ENCODE peak calls at places on chromosomes 16 and 17, in seven cellular contexts. One of them, this sample, is unnamed.

GRCh38 chr16:68235105-68235881 is 634 bp downstream of the ESRP2 start:
- DNase-seq in thoracic aorta: no peak
- DNase-seq in cardiac fibroblast: no peak
- DNase-seq in HepG2: peak; percentile 57
- DNase-seq in neural progenitor cell: peak; percentile 55
- DNase-seq in small intestine: peak; percentile 63
- DNase-seq in gastrocnemius medialis: no peak
- DNase-seq in this sample: peak; percentile 53

GRCh38 chr17:78133971-78134898 is 3.7 kb downstream of the TMC8 start:
- DNase-seq in thoracic aorta: no peak
- DNase-seq in cardiac fibroblast: peak; percentile 32
- DNase-seq in HepG2: peak; percentile 83
- DNase-seq in neural progenitor cell: peak; percentile 87
- DNase-seq in small intestine: peak; percentile 78
- DNase-seq in gastrocnemius medialis: no peak
- DNase-seq in this sample: peak; percentile 66

GRCh38 chr17:40315678-40316570 is 6.9 kb downstream of the RARA start:
- DNase-seq in thoracic aorta: no peak
- DNase-seq in cardiac fibroblast: no peak
- DNase-seq in HepG2: no peak
- DNase-seq in neural progenitor cell: no peak
- DNase-seq in small intestine: no peak
- DNase-seq in gastrocnemius medialis: no peak
- DNase-seq in this sample: peak; percentile 50

GRCh38 chr17:17684901-17685774 is 3.9 kb downstream of the RAI1 start:
- DNase-seq in thoracic aorta: no peak
- DNase-seq in cardiac fibroblast: peak; percentile 41
- DNase-seq in HepG2: no peak
- DNase-seq in neural progenitor cell: no peak
- DNase-seq in small intestine: no peak
- DNase-seq in gastrocnemius medialis: no peak
- DNase-seq in this sample: no peak

GRCh38 chr16:89018605-89019158 is 41.7 kb upstream of the CBFA2T3 start:
- DNase-seq in thoracic aorta: no peak
- DNase-seq in cardiac fibroblast: no peak
- DNase-seq in HepG2: no peak
- DNase-seq in neural progenitor cell: no peak
- DNase-seq in small intestine: no peak
- DNase-seq in gastrocnemius medialis: no peak
- DNase-seq in this sample: peak; percentile 3

GRCh38 chr16:77452243-77452642 is 17.4 kb upstream of the ADAMTS18 start:
- DNase-seq in thoracic aorta: no peak
- DNase-seq in cardiac fibroblast: no peak
- DNase-seq in HepG2: no peak
- DNase-seq in neural progenitor cell: no peak
- DNase-seq in small intestine: no peak
- DNase-seq in gastrocnemius medialis: no peak
- DNase-seq in this sample: no peak

GRCh38 chr16:87951550-87952538 is 610 bp downstream of the BANP start:
- DNase-seq in thoracic aorta: no peak
- DNase-seq in cardiac fibroblast: no peak
- DNase-seq in HepG2: peak; percentile 48
- DNase-seq in neural progenitor cell: no peak
- DNase-seq in small intestine: peak; percentile 56
- DNase-seq in gastrocnemius medialis: no peak
- DNase-seq in this sample: no peak

GRCh38 chr17:76005263-76006149 is 4.9 kb downstream of the CDK3 start:
- DNase-seq in thoracic aorta: peak; percentile 19
- DNase-seq in cardiac fibroblast: peak; percentile 77
- DNase-seq in HepG2: peak; percentile 82
- DNase-seq in neural progenitor cell: peak; percentile 86
- DNase-seq in small intestine: peak; percentile 82
- DNase-seq in gastrocnemius medialis: peak; percentile 51
- DNase-seq in this sample: peak; percentile 71

GRCh38 chr16:19599968-19600716 is 44.6 kb downstream of the VPS35L start:
- DNase-seq in thoracic aorta: no peak
- DNase-seq in cardiac fibroblast: no peak
- DNase-seq in HepG2: peak; percentile 23
- DNase-seq in neural progenitor cell: no peak
- DNase-seq in small intestine: no peak
- DNase-seq in gastrocnemius medialis: no peak
- DNase-seq in this sample: no peak

GRCh38 chr17:30095507-30096244 is 20.9 kb upstream of the NSRP1 start:
- DNase-seq in thoracic aorta: no peak
- DNase-seq in cardiac fibroblast: peak; percentile 89
- DNase-seq in HepG2: peak; percentile 64
- DNase-seq in neural progenitor cell: peak; percentile 64
- DNase-seq in small intestine: peak; percentile 59
- DNase-seq in gastrocnemius medialis: no peak
- DNase-seq in this sample: no peak

GRCh38 chr16:25148568-25149215 is 37.1 kb downstream of the LCMT1 start:
- DNase-seq in thoracic aorta: no peak
- DNase-seq in cardiac fibroblast: no peak
- DNase-seq in HepG2: no peak
- DNase-seq in neural progenitor cell: peak; percentile 58
- DNase-seq in small intestine: no peak
- DNase-seq in gastrocnemius medialis: no peak
- DNase-seq in this sample: no peak

GRCh38 chr17:28712037-28712704 is 483 bp upstream of the PROCA1 start:
- DNase-seq in thoracic aorta: no peak
- DNase-seq in cardiac fibroblast: no peak
- DNase-seq in HepG2: no peak
- DNase-seq in neural progenitor cell: peak; percentile 80
- DNase-seq in small intestine: no peak
- DNase-seq in gastrocnemius medialis: no peak
- DNase-seq in this sample: no peak

GRCh38 chr17:12985431-12986285 is 32.2 kb downstream of the ELAC2 start:
- DNase-seq in thoracic aorta: no peak
- DNase-seq in cardiac fibroblast: peak; percentile 46
- DNase-seq in HepG2: no peak
- DNase-seq in neural progenitor cell: no peak
- DNase-seq in small intestine: no peak
- DNase-seq in gastrocnemius medialis: no peak
- DNase-seq in this sample: no peak

GRCh38 chr16:31118223-31119155 is 1.0 kb downstream of the KAT8 start:
- DNase-seq in thoracic aorta: no peak
- DNase-seq in cardiac fibroblast: peak; percentile 91
- DNase-seq in HepG2: no peak
- DNase-seq in neural progenitor cell: no peak
- DNase-seq in small intestine: peak; percentile 59
- DNase-seq in gastrocnemius medialis: no peak
- DNase-seq in this sample: no peak

GRCh38 chr16:89924298-89924924 is 1.3 kb downstream of the TUBB3 start:
- DNase-seq in thoracic aorta: no peak
- DNase-seq in cardiac fibroblast: peak; percentile 53
- DNase-seq in HepG2: peak; percentile 55
- DNase-seq in neural progenitor cell: peak; percentile 94
- DNase-seq in small intestine: no peak
- DNase-seq in gastrocnemius medialis: no peak
- DNase-seq in this sample: no peak

GRCh38 chr16:17416461-17417221 is 54.1 kb downstream of the XYLT1 start:
- DNase-seq in thoracic aorta: no peak
- DNase-seq in cardiac fibroblast: peak; percentile 26
- DNase-seq in HepG2: no peak
- DNase-seq in neural progenitor cell: no peak
- DNase-seq in small intestine: peak; percentile 39
- DNase-seq in gastrocnemius medialis: no peak
- DNase-seq in this sample: no peak

GRCh38 chr17:15947331-15947730 is 2.4 kb downstream of the ADORA2B start:
- DNase-seq in thoracic aorta: no peak
- DNase-seq in cardiac fibroblast: peak; percentile 66
- DNase-seq in HepG2: no peak
- DNase-seq in neural progenitor cell: no peak
- DNase-seq in small intestine: no peak
- DNase-seq in gastrocnemius medialis: no peak
- DNase-seq in this sample: no peak

GRCh38 chr16:84288902-84289301 is 5.8 kb upstream of the WFDC1 start:
- DNase-seq in thoracic aorta: no peak
- DNase-seq in cardiac fibroblast: no peak
- DNase-seq in HepG2: no peak
- DNase-seq in neural progenitor cell: no peak
- DNase-seq in small intestine: no peak
- DNase-seq in gastrocnemius medialis: no peak
- DNase-seq in this sample: no peak

GRCh38 chr16:89695086-89695874 is 6.2 kb downstream of the SPATA2L start:
- DNase-seq in thoracic aorta: no peak
- DNase-seq in cardiac fibroblast: no peak
- DNase-seq in HepG2: peak; percentile 64
- DNase-seq in neural progenitor cell: no peak
- DNase-seq in small intestine: peak; percentile 78
- DNase-seq in gastrocnemius medialis: no peak
- DNase-seq in this sample: peak; percentile 52

GRCh38 chr16:87507351-87508069 is 14.7 kb upstream of the ZCCHC14 start:
- DNase-seq in thoracic aorta: no peak
- DNase-seq in cardiac fibroblast: no peak
- DNase-seq in HepG2: no peak
- DNase-seq in neural progenitor cell: no peak
- DNase-seq in small intestine: no peak
- DNase-seq in gastrocnemius medialis: no peak
- DNase-seq in this sample: peak; percentile 45

GRCh38 chr17:82775033-82775823 is 23.4 kb downstream of the TBCD start:
- DNase-seq in thoracic aorta: no peak
- DNase-seq in cardiac fibroblast: peak; percentile 49
- DNase-seq in HepG2: peak; percentile 51
- DNase-seq in neural progenitor cell: peak; percentile 74
- DNase-seq in small intestine: peak; percentile 57
- DNase-seq in gastrocnemius medialis: peak; percentile 24
- DNase-seq in this sample: peak; percentile 78

GRCh38 chr16:56547120-56547948 is 17.5 kb upstream of the MT4 start:
- DNase-seq in thoracic aorta: no peak
- DNase-seq in cardiac fibroblast: peak; percentile 60
- DNase-seq in HepG2: no peak
- DNase-seq in neural progenitor cell: peak; percentile 90
- DNase-seq in small intestine: no peak
- DNase-seq in gastrocnemius medialis: no peak
- DNase-seq in this sample: no peak
- H3K4me3 ChIP-seq in thoracic aorta: no peak overlapping the region
- H3K4me3 ChIP-seq in cardiac fibroblast: no peak overlapping the region
- H3K4me3 ChIP-seq in HepG2: no peak overlapping the region
- H3K4me3 ChIP-seq in neural progenitor cell: peak overlapping the region; percentile 23
- H3K4me3 ChIP-seq in small intestine: no peak overlapping the region
- H3K4me3 ChIP-seq in gastrocnemius medialis: no peak overlapping the region
- H3K4me3 ChIP-seq in this sample: no peak overlapping the region

GRCh38 chr17:45147581-45148182 is 593 bp upstream of the HEXIM1 start:
- DNase-seq in thoracic aorta: no peak
- DNase-seq in cardiac fibroblast: peak; percentile 96
- DNase-seq in HepG2: peak; percentile 93
- DNase-seq in neural progenitor cell: peak; percentile 93
- DNase-seq in small intestine: peak; percentile 89
- DNase-seq in gastrocnemius medialis: peak; percentile 72
- DNase-seq in this sample: peak; percentile 87

GRCh38 chr17:45148183-45149036 is at the start of gene HEXIM1:
- DNase-seq in thoracic aorta: peak; percentile 98
- DNase-seq in cardiac fibroblast: peak; percentile 100
- DNase-seq in HepG2: peak; percentile 100
- DNase-seq in neural progenitor cell: peak; percentile 100
- DNase-seq in small intestine: peak; percentile 100
- DNase-seq in gastrocnemius medialis: peak; percentile 99
- DNase-seq in this sample: peak; percentile 100

GRCh38 chr17:45149037-45149668 is 878 bp downstream of the HEXIM1 start:
- DNase-seq in thoracic aorta: no peak
- DNase-seq in cardiac fibroblast: peak; percentile 80
- DNase-seq in HepG2: peak; percentile 87
- DNase-seq in neural progenitor cell: peak; percentile 95
- DNase-seq in small intestine: peak; percentile 84
- DNase-seq in gastrocnemius medialis: peak; percentile 81
- DNase-seq in this sample: peak; percentile 92

GRCh38 chr17:45149669-45150603 is 1.7 kb downstream of the HEXIM1 start:
- DNase-seq in thoracic aorta: no peak
- DNase-seq in cardiac fibroblast: peak; percentile 73
- DNase-seq in HepG2: no peak
- DNase-seq in neural progenitor cell: peak; percentile 66
- DNase-seq in small intestine: peak; percentile 77
- DNase-seq in gastrocnemius medialis: peak; percentile 62
- DNase-seq in this sample: peak; percentile 74

GRCh38 chr17:45150911-45151809 is 2.9 kb downstream of the HEXIM1 start:
- DNase-seq in thoracic aorta: no peak
- DNase-seq in cardiac fibroblast: peak; percentile 16
- DNase-seq in HepG2: no peak
- DNase-seq in neural progenitor cell: no peak
- DNase-seq in small intestine: no peak
- DNase-seq in gastrocnemius medialis: no peak
- DNase-seq in this sample: no peak
- H3K4me3 ChIP-seq in thoracic aorta: peak overlapping the region; percentile 86
- H3K4me3 ChIP-seq in cardiac fibroblast: peak overlapping the region; percentile 93
- H3K4me3 ChIP-seq in HepG2: peak overlapping the region; percentile 97
- H3K4me3 ChIP-seq in neural progenitor cell: peak overlapping the region; percentile 85
- H3K4me3 ChIP-seq in small intestine: no peak overlapping the region
- H3K4me3 ChIP-seq in gastrocnemius medialis: peak overlapping the region; percentile 77
- H3K4me3 ChIP-seq in this sample: peak overlapping the region; percentile 78

GRCh38 chr16:85839681-85840240 is 40.3 kb downstream of the COX4I1 start:
- DNase-seq in thoracic aorta: no peak
- DNase-seq in cardiac fibroblast: no peak
- DNase-seq in HepG2: no peak
- DNase-seq in neural progenitor cell: no peak
- DNase-seq in small intestine: no peak
- DNase-seq in gastrocnemius medialis: no peak
- DNase-seq in this sample: no peak
- H3K4me3 ChIP-seq in thoracic aorta: no peak overlapping the region
- H3K4me3 ChIP-seq in cardiac fibroblast: no peak overlapping the region
- H3K4me3 ChIP-seq in HepG2: no peak overlapping the region
- H3K4me3 ChIP-seq in neural progenitor cell: no peak overlapping the region
- H3K4me3 ChIP-seq in small intestine: no peak overlapping the region
- H3K4me3 ChIP-seq in gastrocnemius medialis: no peak overlapping the region
- H3K4me3 ChIP-seq in this sample: no peak overlapping the region

GRCh38 chr16:80932725-80933124 is 74.0 kb downstream of the CMC2 start:
- DNase-seq in thoracic aorta: peak; percentile 44
- DNase-seq in cardiac fibroblast: peak; percentile 99
- DNase-seq in HepG2: no peak
- DNase-seq in neural progenitor cell: no peak
- DNase-seq in small intestine: no peak
- DNase-seq in gastrocnemius medialis: peak; percentile 4
- DNase-seq in this sample: peak; percentile 59

GRCh38 chr16:80931985-80932720 is 74.5 kb downstream of the CMC2 start:
- DNase-seq in thoracic aorta: no peak
- DNase-seq in cardiac fibroblast: peak; percentile 77
- DNase-seq in HepG2: peak; percentile 23
- DNase-seq in neural progenitor cell: peak; percentile 72
- DNase-seq in small intestine: peak; percentile 52
- DNase-seq in gastrocnemius medialis: peak; percentile 56
- DNase-seq in this sample: peak; percentile 81

GRCh38 chr16:80935691-80936090 is 71.0 kb downstream of the CMC2 start:
- DNase-seq in thoracic aorta: no peak
- DNase-seq in cardiac fibroblast: no peak
- DNase-seq in HepG2: no peak
- DNase-seq in neural progenitor cell: no peak
- DNase-seq in small intestine: no peak
- DNase-seq in gastrocnemius medialis: no peak
- DNase-seq in this sample: no peak

GRCh38 chr16:80936410-80936809 is 70.3 kb downstream of the CMC2 start:
- DNase-seq in thoracic aorta: no peak
- DNase-seq in cardiac fibroblast: peak; percentile 83
- DNase-seq in HepG2: no peak
- DNase-seq in neural progenitor cell: no peak
- DNase-seq in small intestine: no peak
- DNase-seq in gastrocnemius medialis: no peak
- DNase-seq in this sample: no peak

DNA sequence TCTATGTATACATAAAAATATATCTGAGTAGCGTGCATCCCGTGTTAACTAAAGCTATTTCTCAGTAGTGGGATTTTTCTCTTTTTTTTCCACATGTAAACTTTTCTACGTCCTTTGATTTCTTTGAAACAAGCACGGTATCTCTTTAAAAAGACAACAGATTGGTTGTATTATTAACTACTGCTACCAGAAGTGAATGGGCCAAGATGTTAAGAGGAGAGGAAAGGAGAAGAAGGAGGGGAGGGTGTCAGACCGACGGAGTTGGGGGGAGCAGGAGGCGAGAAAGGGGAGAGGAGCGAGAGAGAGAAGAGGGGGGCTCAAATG is 75.1 kb downstream of the CMC2 start:
- DNase-seq in thoracic aorta: no peak
- DNase-seq in cardiac fibroblast: no peak
- DNase-seq in HepG2: no peak
- DNase-seq in neural progenitor cell: no peak
- DNase-seq in small intestine: no peak
- DNase-seq in gastrocnemius medialis: no peak
- DNase-seq in this sample: no peak
- H3K4me3 ChIP-seq in thoracic aorta: peak overlapping the region; percentile 77
- H3K4me3 ChIP-seq in cardiac fibroblast: peak overlapping the region; percentile 52
- H3K4me3 ChIP-seq in HepG2: peak overlapping the region; percentile 61
- H3K4me3 ChIP-seq in neural progenitor cell: peak overlapping the region; percentile 39
- H3K4me3 ChIP-seq in small intestine: no peak overlapping the region
- H3K4me3 ChIP-seq in gastrocnemius medialis: peak overlapping the region; percentile 58
- H3K4me3 ChIP-seq in this sample: peak overlapping the region; percentile 44